ENCODE peak calls at places on chromosomes 7 and 10, in four cellular contexts. T is IMR-90; K is H1; X is CD4-positive, CD25-positive, alpha-beta regulatory T cell. Z is an unnamed sample.

GRCh38 chr10:5252177-5253037 is 55.8 kb downstream of the AKR1C4 start:
- DNase-seq in T (peak; percentile 22), X (no peak), K (no peak), Z (no peak)

GRCh38 chr10:113519616-113520015 is 33.2 kb upstream of the HABP2 start:
- DNase-seq in K (no peak), X (no peak), T (no peak), Z (no peak)

GRCh38 chr7:2965745-2966270 is 77.9 kb downstream of the CARD11 start:
- DNase-seq in X (no peak), K (no peak), T (no peak), Z (no peak)

GRCh38 chr10:132195366-132196075 is 8.8 kb downstream of the DPYSL4 start:
- DNase-seq in T (no peak), X (no peak), K (no peak), Z (no peak)

GRCh38 chr10:85642421-85643170 is 724.0 kb downstream of the GRID1 start:
- DNase-seq in T (no peak), X (no peak), K (no peak), Z (no peak)

GRCh38 chr10:86779267-86780017 is 23.0 kb downstream of the BMPR1A start:
- DNase-seq in K (no peak), X (no peak), T (peak; percentile 67), Z (no peak)

GRCh38 chr10:30371954-30372353 is 22.9 kb upstream of the MTPAP start:
- DNase-seq in X (no peak), K (no peak), T (no peak), Z (no peak)

GRCh38 chr7:57769958-57770357 is 320.0 kb downstream of the ZNF716 start:
- DNase-seq in T (no peak), K (no peak), X (no peak), Z (no peak)

GRCh38 chr7:101804642-101805401 is 12.6 kb upstream of the CUX1 start:
- DNase-seq in X (no peak), K (peak; percentile 27), T (no peak), Z (no peak)

GRCh38 chr10:29501692-29502091 is 133.1 kb downstream of the SVIL start:
- DNase-seq in K (no peak), T (peak; percentile 87), X (no peak), Z (no peak)

GRCh38 chr10:6274040-6274439 is 71.3 kb downstream of the PFKFB3 start:
- DNase-seq in X (no peak), T (peak; percentile 31), K (no peak), Z (no peak)

GRCh38 chr10:22997102-22997501 is 69.2 kb downstream of the ARMC3 start:
- DNase-seq in K (peak; percentile 44), X (no peak), T (peak; percentile 15), Z (no peak)

GRCh38 chr7:38052786-38053185 is 125.3 kb upstream of the STARD3NL start:
- DNase-seq in X (no peak), K (no peak), T (no peak), Z (no peak)

GRCh38 chr10:47319798-47320197 is 2.5 kb upstream of the GDF2 start:
- DNase-seq in K (no peak), X (no peak), T (no peak), Z (no peak)

GRCh38 chr10:124213471-124213870 is 120.1 kb upstream of the CHST15 start:
- DNase-seq in X (no peak), K (no peak), T (no peak), Z (no peak)

GRCh38 chr7:2999078-2999500 is 44.6 kb downstream of the CARD11 start:
- DNase-seq in X (no peak), K (no peak), T (no peak), Z (no peak)

GRCh38 chr10:6473901-6474370 is 106.1 kb downstream of the PRKCQ start:
- DNase-seq in K (no peak), T (no peak), X (peak; percentile 24), Z (peak; percentile 61)

GRCh38 chr7:158409816-158410330 is 177.8 kb downstream of the PTPRN2 start:
- DNase-seq in K (no peak), T (no peak), X (no peak), Z (no peak)

GRCh38 chr10:6383099-6383812 is 180.5 kb downstream of the PFKFB3 start:
- DNase-seq in T (peak; percentile 84), K (no peak), X (no peak), Z (no peak)

GRCh38 chr7:113084499-113085172 is 2.0 kb downstream of the GPR85 start:
- DNase-seq in K (no peak), T (no peak), X (no peak), Z (no peak)

GRCh38 chr7:2495402-2496309 is 19.5 kb upstream of the GRIFIN start:
- DNase-seq in X (no peak), T (no peak), K (no peak), Z (no peak)

GRCh38 chr10:10796061-10796773 is 221.5 kb upstream of the CELF2 start:
- DNase-seq in T (peak; percentile 38), K (no peak), X (no peak), Z (no peak)

GRCh38 chr10:30581779-30582380 is 47.7 kb downstream of the LYZL2 start:
- DNase-seq in K (no peak), X (no peak), T (peak; percentile 54), Z (peak; percentile 7)

GRCh38 chr7:525740-526139 is 6.1 kb upstream of the PDGFA start:
- DNase-seq in X (no peak), K (no peak), T (no peak), Z (no peak)

GRCh38 chr7:158997471-158997870 is 141.1 kb downstream of the DYNC2I1 start:
- DNase-seq in X (no peak), T (no peak), K (no peak), Z (no peak)

GRCh38 chr7:44580945-44581344 is 1.1 kb downstream of the TMED4 start:
- DNase-seq in K (no peak), T (no peak), X (no peak), Z (no peak)

GRCh38 chr7:13800694-13801448 is 188.6 kb downstream of the ETV1 start:
- DNase-seq in K (no peak), X (no peak), T (peak; percentile 96), Z (peak; percentile 52)

GRCh38 chr10:131816157-131816775 is 84.5 kb upstream of the PPP2R2D start:
- DNase-seq in K (no peak), T (no peak), X (no peak), Z (no peak)

GRCh38 chr7:107847168-107847835 is 43.7 kb upstream of the DLD start:
- DNase-seq in X (no peak), K (no peak), T (no peak), Z (no peak)

GRCh38 chr10:126430512-126430911 is 42.2 kb upstream of the ADAM12 start:
- DNase-seq in X (no peak), T (no peak), K (no peak), Z (no peak)

GRCh38 chr10:101721806-101722205 is 26.8 kb upstream of the FBXW4 start:
- DNase-seq in K (no peak), T (no peak), X (no peak), Z (no peak)

DNA sequence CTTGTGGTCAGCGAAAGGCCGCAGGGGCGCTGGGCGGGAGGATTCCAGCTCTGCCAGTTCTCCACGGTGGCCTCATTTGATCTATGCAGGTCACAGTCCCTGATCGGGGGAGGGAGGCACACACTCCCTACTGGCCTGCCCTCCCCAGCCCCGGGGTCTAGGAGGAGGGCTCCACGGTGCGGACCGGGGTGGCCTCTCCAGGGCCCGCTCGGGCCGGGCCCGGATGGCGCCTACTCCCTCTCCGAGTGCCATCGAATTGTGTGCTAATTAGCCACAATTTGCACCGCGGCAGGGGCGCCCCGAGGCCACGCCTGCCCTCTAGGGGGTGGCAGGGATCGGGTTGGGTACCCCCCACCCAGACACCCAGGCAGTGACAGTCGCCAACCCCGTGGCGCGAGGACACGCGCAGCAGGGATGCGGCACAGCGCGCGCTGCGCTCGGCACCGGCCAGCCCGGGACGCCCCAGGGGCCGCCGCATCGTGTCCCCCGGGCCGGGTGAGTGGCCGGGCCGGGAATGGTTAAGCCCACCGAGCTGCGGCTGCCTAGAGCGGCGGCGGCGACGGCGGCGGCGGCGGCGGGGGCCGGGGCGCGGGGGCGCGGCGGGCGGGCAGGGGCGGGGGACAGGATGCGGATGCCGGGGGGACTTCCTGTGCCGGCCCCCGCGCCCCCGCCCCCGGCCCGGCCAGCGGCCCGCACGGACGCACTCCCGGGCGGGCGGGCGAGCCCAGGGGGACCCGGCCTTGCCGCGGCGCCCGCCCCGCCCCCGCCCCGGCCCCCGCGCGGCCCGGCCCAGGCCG is at the start of gene ZNF853:
- DNase-seq in T (no peak), K (no peak), X (no peak), Z (no peak)
- H3K4me3 ChIP-seq in T (peak within 1 kb of the TSS; percentile 67), K (peak within 1 kb of the TSS; percentile 66), X (no peak within 1 kb of the TSS), Z (peak within 1 kb of the TSS; percentile 55)

GRCh38 chr7:143172354-143172753 is 10.9 kb upstream of the TAS2R39 start:
- DNase-seq in X (no peak), T (no peak), K (no peak), Z (no peak)
- H3K4me3 ChIP-seq in X (no peak overlapping the region), T (no peak overlapping the region), K (no peak overlapping the region), Z (no peak overlapping the region)

GRCh38 chr10:109895095-109895818 is 28.1 kb downstream of the XPNPEP1 start:
- DNase-seq in K (no peak), T (peak; percentile 60), X (no peak), Z (no peak)

GRCh38 chr10:109894516-109894915 is 28.8 kb downstream of the XPNPEP1 start:
- DNase-seq in X (no peak), T (peak; percentile 88), K (no peak), Z (no peak)

GRCh38 chr10:109898007-109898406 is 25.3 kb downstream of the XPNPEP1 start:
- DNase-seq in T (no peak), X (no peak), K (no peak), Z (no peak)

GRCh38 chr10:109893371-109893770 is 29.9 kb downstream of the XPNPEP1 start:
- DNase-seq in T (no peak), K (no peak), X (no peak), Z (no peak)

GRCh38 chr10:109895848-109896247 is 27.5 kb downstream of the XPNPEP1 start:
- DNase-seq in X (no peak), K (no peak), T (no peak), Z (no peak)
- H3K4me3 ChIP-seq in X (no peak overlapping the region), K (no peak overlapping the region), T (no peak overlapping the region), Z (no peak overlapping the region)

GRCh38 chr10:35638116-35638515 is 4.0 kb downstream of the FZD8 start:
- DNase-seq in K (no peak), X (no peak), T (no peak), Z (no peak)
- H3K4me3 ChIP-seq in K (peak overlapping the region; percentile 20), X (no peak overlapping the region), T (no peak overlapping the region), Z (no peak overlapping the region)

GRCh38 chr7:77199008-77199966 is at the start of gene FGL2:
- DNase-seq in K (no peak), T (peak; percentile 67), X (peak; percentile 22), Z (peak; percentile 26)
- H3K4me3 ChIP-seq in K (peak within 1 kb of the TSS; percentile 26), T (peak within 1 kb of the TSS; percentile 50), X (peak within 1 kb of the TSS; percentile 91), Z (peak within 1 kb of the TSS; percentile 66)

DNA sequence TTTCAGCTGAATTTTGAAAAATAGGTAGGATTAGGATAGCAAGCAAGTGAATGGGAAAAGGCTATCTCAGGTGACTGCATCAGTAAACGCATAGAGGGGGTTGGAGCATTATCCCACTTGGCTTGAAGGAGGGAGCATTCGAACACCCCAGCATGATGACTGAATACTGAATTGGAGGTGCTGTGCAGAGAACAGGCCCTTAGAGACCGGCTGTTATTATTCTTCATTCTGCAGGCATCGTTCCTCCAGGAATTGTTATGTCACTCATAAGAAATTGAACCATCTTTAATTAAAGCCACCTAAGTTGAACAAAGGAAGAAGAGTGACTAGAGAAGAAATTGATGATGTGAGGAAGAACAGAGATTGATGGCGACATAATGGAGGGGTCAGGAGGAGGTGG is 264.9 kb upstream of the TAC1 start:
- DNase-seq in K (no peak), T (no peak), X (no peak), Z (no peak)
- H3K4me3 ChIP-seq in K (no peak overlapping the region), T (no peak overlapping the region), X (no peak overlapping the region), Z (no peak overlapping the region)

Z was measured in CD8-positive, alpha-beta memory T cell.